ENCODE peak calls at places on chromosome 10, in five cellular contexts. E is PC-3; J is mucosa of gallbladder; U is activated naive CD4-positive, alpha-beta T cell; N is iris pigment epithelial cell. T is an unnamed sample.

GRCh38 chr10:114607358-114607998 is 50.6 kb downstream of the ABLIM1 start:
- DNase-seq in E (peak), N (peak), J (no peak), U (no peak), T (no peak)

GRCh38 chr10:43374194-43374593 is 2.8 kb downstream of the FXYD4 start:
- DNase-seq in U (no peak), N (no peak), J (no peak), E (no peak), T (no peak)

GRCh38 chr10:14571866-14572507 is 202.7 kb downstream of the FAM107B start:
- DNase-seq in J (peak), N (peak), E (peak), U (no peak), T (no peak)

GRCh38 chr10:84194424-84195043 is at the start of gene CDHR1:
- DNase-seq in N (no peak), J (no peak), U (no peak), E (no peak), T (no peak)

GRCh38 chr10:73625004-73625883 is 16.0 kb downstream of the MYOZ1 start:
- DNase-seq in J (no peak), N (peak), U (no peak), E (peak), T (no peak)

GRCh38 chr10:66215921-66216320 is 709.9 kb upstream of the LRRTM3 start:
- DNase-seq in U (no peak), J (no peak), N (no peak), E (no peak), T (no peak)

GRCh38 chr10:97573021-97573420 is 442 bp downstream of the ANKRD2 start:
- DNase-seq in N (peak), U (no peak), J (no peak), E (no peak), T (no peak)

GRCh38 chr10:44192435-44192834 is 192.5 kb downstream of the CXCL12 start:
- DNase-seq in E (no peak), U (no peak), N (no peak), J (no peak), T (no peak)

GRCh38 chr10:132907901-132908620 is 34.3 kb downstream of the CFAP46 start:
- DNase-seq in N (no peak), J (no peak), E (no peak), U (no peak), T (no peak)

GRCh38 chr10:68666280-68666760 is 54.7 kb upstream of the CCAR1 start:
- DNase-seq in N (peak), J (no peak), U (no peak), E (peak), T (no peak)

GRCh38 chr10:93991596-93992284 is 2.0 kb upstream of the PLCE1 start:
- DNase-seq in U (no peak), E (peak), J (peak), N (peak), T (no peak)

GRCh38 chr10:85651507-85651902 is 715.1 kb downstream of the GRID1 start:
- DNase-seq in E (no peak), U (no peak), N (no peak), J (no peak), T (no peak)

GRCh38 chr10:63391812-63392211 is 74.0 kb downstream of the JMJD1C start:
- DNase-seq in E (no peak), N (peak), U (no peak), J (no peak), T (no peak)

GRCh38 chr10:71713135-71714040 is 6.2 kb downstream of the C10orf105 start:
- DNase-seq in J (peak), U (no peak), E (no peak), N (peak), T (peak)

GRCh38 chr10:22988581-22989360 is 60.9 kb downstream of the ARMC3 start:
- DNase-seq in N (peak), U (no peak), J (peak), E (peak), T (no peak)

GRCh38 chr10:92702301-92702916 is 12.7 kb downstream of the HHEX start:
- DNase-seq in U (no peak), J (no peak), N (no peak), E (no peak), T (no peak)

GRCh38 chr10:104291439-104291951 is 22.5 kb downstream of the GSTO2 start:
- DNase-seq in N (peak), E (peak), U (peak), J (peak), T (peak)

GRCh38 chr10:77643795-77644468 is 6.3 kb upstream of the KCNMA1 start:
- DNase-seq in U (no peak), N (peak), J (peak), E (peak), T (no peak)

GRCh38 chr10:6383099-6383812 is 180.5 kb downstream of the PFKFB3 start:
- DNase-seq in N (peak), J (no peak), U (no peak), E (no peak), T (no peak)

GRCh38 chr10:49227406-49227805 is 39.2 kb upstream of the TMEM273 start:
- DNase-seq in E (no peak), J (no peak), U (no peak), N (no peak), T (no peak)